ENCODE peak calls at places on chromosomes 4 and X, in eight cellular contexts. One of them, this sample, is unnamed.

GRCh38 chr4:15920723-15921591 is 17.6 kb downstream of the FGFBP1 start:
- DNase-seq in cardiac muscle cell: peak
- DNase-seq in AG04449: peak
- DNase-seq in pancreas: peak
- DNase-seq in ovary: no peak
- DNase-seq in BE2C: peak
- DNase-seq in esophagus squamous epithelium: peak
- DNase-seq in SK-N-SH: no peak
- DNase-seq in this sample: peak

GRCh38 chr4:20682853-20683252 is 17.4 kb upstream of the PACRGL start:
- DNase-seq in cardiac muscle cell: no peak
- DNase-seq in AG04449: no peak
- DNase-seq in pancreas: no peak
- DNase-seq in ovary: peak
- DNase-seq in BE2C: no peak
- DNase-seq in esophagus squamous epithelium: no peak
- DNase-seq in SK-N-SH: no peak
- DNase-seq in this sample: no peak

GRCh38 chr4:109434007-109434792 is 585 bp downstream of the SEC24B start:
- DNase-seq in cardiac muscle cell: peak
- DNase-seq in AG04449: no peak
- DNase-seq in pancreas: peak
- DNase-seq in ovary: peak
- DNase-seq in BE2C: peak
- DNase-seq in esophagus squamous epithelium: no peak
- DNase-seq in SK-N-SH: peak
- DNase-seq in this sample: no peak

GRCh38 chr4:128379860-128380259 is 92.2 kb upstream of the PGRMC2 start:
- DNase-seq in cardiac muscle cell: peak
- DNase-seq in AG04449: no peak
- DNase-seq in pancreas: peak
- DNase-seq in ovary: no peak
- DNase-seq in BE2C: peak
- DNase-seq in esophagus squamous epithelium: no peak
- DNase-seq in SK-N-SH: peak
- DNase-seq in this sample: no peak

GRCh38 chrX:105564536-105564935 is 257.8 kb upstream of the NRK start:
- DNase-seq in cardiac muscle cell: peak
- DNase-seq in AG04449: peak
- DNase-seq in pancreas: no peak
- DNase-seq in ovary: no peak
- DNase-seq in BE2C: no peak
- DNase-seq in esophagus squamous epithelium: no peak
- DNase-seq in SK-N-SH: no peak
- DNase-seq in this sample: peak

GRCh38 chrX:19725545-19726102 is 161.8 kb downstream of the SH3KBP1 start:
- DNase-seq in cardiac muscle cell: peak
- DNase-seq in AG04449: no peak
- DNase-seq in pancreas: no peak
- DNase-seq in ovary: no peak
- DNase-seq in BE2C: no peak
- DNase-seq in esophagus squamous epithelium: no peak
- DNase-seq in SK-N-SH: no peak
- DNase-seq in this sample: no peak

GRCh38 chr4:109559625-109559982 is 442 bp upstream of the MCUB start:
- DNase-seq in cardiac muscle cell: peak
- DNase-seq in AG04449: no peak
- DNase-seq in pancreas: peak
- DNase-seq in ovary: peak
- DNase-seq in BE2C: no peak
- DNase-seq in esophagus squamous epithelium: no peak
- DNase-seq in SK-N-SH: peak
- DNase-seq in this sample: no peak

GRCh38 chrX:118016422-118016821 is 100.2 kb downstream of the KLHL13 start:
- DNase-seq in cardiac muscle cell: no peak
- DNase-seq in AG04449: no peak
- DNase-seq in pancreas: no peak
- DNase-seq in ovary: no peak
- DNase-seq in BE2C: no peak
- DNase-seq in esophagus squamous epithelium: no peak
- DNase-seq in SK-N-SH: no peak
- DNase-seq in this sample: no peak

GRCh38 chr4:40357738-40358137 is 22.6 kb downstream of the CHRNA9 start:
- DNase-seq in cardiac muscle cell: no peak
- DNase-seq in AG04449: no peak
- DNase-seq in pancreas: no peak
- DNase-seq in ovary: no peak
- DNase-seq in BE2C: no peak
- DNase-seq in esophagus squamous epithelium: no peak
- DNase-seq in SK-N-SH: no peak
- DNase-seq in this sample: no peak

GRCh38 chr4:182916483-182917181 is 554 bp downstream of the DCTD start:
- DNase-seq in cardiac muscle cell: peak
- DNase-seq in AG04449: no peak
- DNase-seq in pancreas: peak
- DNase-seq in ovary: peak
- DNase-seq in BE2C: peak
- DNase-seq in esophagus squamous epithelium: peak
- DNase-seq in SK-N-SH: no peak
- DNase-seq in this sample: no peak

GRCh38 chrX:65581661-65582339 is 47.2 kb upstream of the LAS1L start:
- DNase-seq in cardiac muscle cell: peak
- DNase-seq in AG04449: no peak
- DNase-seq in pancreas: no peak
- DNase-seq in ovary: peak
- DNase-seq in BE2C: peak
- DNase-seq in esophagus squamous epithelium: no peak
- DNase-seq in SK-N-SH: peak
- DNase-seq in this sample: peak

GRCh38 chr4:95293014-95293413 is 255.8 kb downstream of the UNC5C start:
- DNase-seq in cardiac muscle cell: peak
- DNase-seq in AG04449: no peak
- DNase-seq in pancreas: no peak
- DNase-seq in ovary: no peak
- DNase-seq in BE2C: no peak
- DNase-seq in esophagus squamous epithelium: no peak
- DNase-seq in SK-N-SH: no peak
- DNase-seq in this sample: no peak

GRCh38 chrX:19517965-19518364 is 2.7 kb upstream of the MAP3K15 start:
- DNase-seq in cardiac muscle cell: no peak
- DNase-seq in AG04449: no peak
- DNase-seq in pancreas: no peak
- DNase-seq in ovary: no peak
- DNase-seq in BE2C: no peak
- DNase-seq in esophagus squamous epithelium: no peak
- DNase-seq in SK-N-SH: no peak
- DNase-seq in this sample: no peak

GRCh38 chr4:38082424-38083374 is 122.5 kb downstream of the PTTG2 start:
- DNase-seq in cardiac muscle cell: peak
- DNase-seq in AG04449: no peak
- DNase-seq in pancreas: no peak
- DNase-seq in ovary: no peak
- DNase-seq in BE2C: no peak
- DNase-seq in esophagus squamous epithelium: no peak
- DNase-seq in SK-N-SH: no peak
- DNase-seq in this sample: no peak

GRCh38 chrX:81377329-81377728 is 175.4 kb downstream of the SH3BGRL start:
- DNase-seq in cardiac muscle cell: peak
- DNase-seq in AG04449: no peak
- DNase-seq in pancreas: no peak
- DNase-seq in ovary: no peak
- DNase-seq in BE2C: no peak
- DNase-seq in esophagus squamous epithelium: no peak
- DNase-seq in SK-N-SH: peak
- DNase-seq in this sample: peak

GRCh38 chr4:47567511-47567910 is 82.4 kb downstream of the ATP10D start:
- DNase-seq in cardiac muscle cell: no peak
- DNase-seq in AG04449: no peak
- DNase-seq in pancreas: no peak
- DNase-seq in ovary: no peak
- DNase-seq in BE2C: no peak
- DNase-seq in esophagus squamous epithelium: no peak
- DNase-seq in SK-N-SH: no peak
- DNase-seq in this sample: no peak

GRCh38 chrX:28585767-28586166 is 1.5 kb upstream of the IL1RAPL1 start:
- DNase-seq in cardiac muscle cell: no peak
- DNase-seq in AG04449: no peak
- DNase-seq in pancreas: no peak
- DNase-seq in ovary: no peak
- DNase-seq in BE2C: no peak
- DNase-seq in esophagus squamous epithelium: no peak
- DNase-seq in SK-N-SH: no peak
- DNase-seq in this sample: no peak

GRCh38 chr4:95371457-95372179 is 177.2 kb downstream of the UNC5C start:
- DNase-seq in cardiac muscle cell: no peak
- DNase-seq in AG04449: no peak
- DNase-seq in pancreas: no peak
- DNase-seq in ovary: no peak
- DNase-seq in BE2C: no peak
- DNase-seq in esophagus squamous epithelium: no peak
- DNase-seq in SK-N-SH: no peak
- DNase-seq in this sample: no peak

GRCh38 chrX:34659575-34659974 is 2.5 kb upstream of the TMEM47 start:
- DNase-seq in cardiac muscle cell: no peak
- DNase-seq in AG04449: no peak
- DNase-seq in pancreas: no peak
- DNase-seq in ovary: no peak
- DNase-seq in BE2C: no peak
- DNase-seq in esophagus squamous epithelium: no peak
- DNase-seq in SK-N-SH: no peak
- DNase-seq in this sample: no peak

GRCh38 chr4:23060776-23061175 is 368.0 kb downstream of the GBA3 start:
- DNase-seq in cardiac muscle cell: no peak
- DNase-seq in AG04449: no peak
- DNase-seq in pancreas: no peak
- DNase-seq in ovary: no peak
- DNase-seq in BE2C: no peak
- DNase-seq in esophagus squamous epithelium: no peak
- DNase-seq in SK-N-SH: no peak
- DNase-seq in this sample: no peak

GRCh38 chrX:110208092-110208491 is 109.8 kb downstream of the AMMECR1 start:
- DNase-seq in cardiac muscle cell: no peak
- DNase-seq in AG04449: no peak
- DNase-seq in pancreas: no peak
- DNase-seq in ovary: no peak
- DNase-seq in BE2C: no peak
- DNase-seq in esophagus squamous epithelium: no peak
- DNase-seq in SK-N-SH: no peak
- DNase-seq in this sample: no peak

GRCh38 chr4:73613130-73613529 is 7.1 kb downstream of the RASSF6 start:
- DNase-seq in cardiac muscle cell: no peak
- DNase-seq in AG04449: no peak
- DNase-seq in pancreas: no peak
- DNase-seq in ovary: no peak
- DNase-seq in BE2C: no peak
- DNase-seq in esophagus squamous epithelium: no peak
- DNase-seq in SK-N-SH: no peak
- DNase-seq in this sample: no peak

GRCh38 chrX:77953300-77953699 is 16.1 kb downstream of the PGAM4 start:
- DNase-seq in cardiac muscle cell: no peak
- DNase-seq in AG04449: no peak
- DNase-seq in pancreas: no peak
- DNase-seq in ovary: no peak
- DNase-seq in BE2C: no peak
- DNase-seq in esophagus squamous epithelium: no peak
- DNase-seq in SK-N-SH: no peak
- DNase-seq in this sample: no peak

DNA sequence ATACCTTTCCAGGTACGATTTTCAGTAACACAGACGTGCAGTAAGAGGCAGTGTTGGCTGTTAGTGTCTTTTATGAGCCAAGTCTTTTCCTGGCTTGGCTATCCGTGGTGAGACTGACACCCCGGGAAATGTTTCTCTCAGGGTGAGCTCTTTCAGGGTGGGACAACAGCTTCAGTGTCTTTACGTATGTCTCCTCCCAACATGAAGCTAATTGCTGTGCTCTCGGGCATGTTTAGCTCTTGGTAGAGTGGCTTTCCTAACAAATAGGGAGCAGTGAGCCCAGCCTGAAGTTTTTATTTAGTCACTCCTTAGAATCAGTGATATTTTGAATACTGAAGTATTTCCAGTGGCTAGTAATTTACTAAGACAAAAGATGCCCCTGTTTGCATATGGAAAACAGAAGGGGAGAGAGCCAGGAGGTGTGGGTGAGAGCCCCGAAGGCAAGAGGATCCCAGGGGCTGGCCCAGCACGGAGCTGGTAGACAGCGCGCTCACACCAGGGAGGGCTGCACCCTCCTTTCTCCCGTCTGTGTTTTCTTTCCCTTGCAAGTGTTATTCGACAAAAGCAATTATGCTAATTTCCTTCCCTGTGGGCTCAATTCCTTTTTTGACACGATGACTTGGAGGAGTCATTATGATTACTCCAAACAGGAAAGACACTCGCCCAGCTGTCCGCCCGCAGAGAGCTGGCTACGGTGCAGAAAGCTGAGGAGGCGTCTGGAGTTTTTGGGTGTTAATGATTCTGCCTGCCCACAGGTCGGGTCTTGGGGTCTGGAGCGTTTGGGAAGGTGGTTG is 47.7 kb downstream of the PDGFRA start:
- DNase-seq in cardiac muscle cell: no peak
- DNase-seq in AG04449: no peak
- DNase-seq in pancreas: no peak
- DNase-seq in ovary: no peak
- DNase-seq in BE2C: no peak
- DNase-seq in esophagus squamous epithelium: no peak
- DNase-seq in SK-N-SH: no peak
- DNase-seq in this sample: no peak
- H3K4me3 ChIP-seq in cardiac muscle cell: no peak
- H3K4me3 ChIP-seq in AG04449: no peak
- H3K4me3 ChIP-seq in pancreas: no peak
- H3K4me3 ChIP-seq in ovary: no peak
- H3K4me3 ChIP-seq in BE2C: no peak
- H3K4me3 ChIP-seq in esophagus squamous epithelium: no peak
- H3K4me3 ChIP-seq in SK-N-SH: no peak
- H3K4me3 ChIP-seq in this sample: no peak

GRCh38 chr4:2598661-2599654 is 62.5 kb downstream of the FAM193A start:
- DNase-seq in cardiac muscle cell: peak
- DNase-seq in AG04449: no peak
- DNase-seq in pancreas: no peak
- DNase-seq in ovary: no peak
- DNase-seq in BE2C: peak
- DNase-seq in esophagus squamous epithelium: no peak
- DNase-seq in SK-N-SH: peak
- DNase-seq in this sample: no peak
- TF ChIP-seq CTCF in cardiac muscle cell: peak
- TF ChIP-seq CTCF in AG04449: no peak
- TF ChIP-seq CTCF in pancreas: no peak
- TF ChIP-seq CTCF in ovary: no peak
- TF ChIP-seq CTCF in BE2C: peak
- TF ChIP-seq CTCF in esophagus squamous epithelium: no peak
- TF ChIP-seq CTCF in SK-N-SH: no peak
- TF ChIP-seq CTCF in this sample: no peak

GRCh38 chr4:18981234-18981615 is 959.7 kb upstream of the LCORL start:
- DNase-seq in cardiac muscle cell: no peak
- DNase-seq in AG04449: no peak
- DNase-seq in pancreas: no peak
- DNase-seq in ovary: no peak
- DNase-seq in BE2C: no peak
- DNase-seq in esophagus squamous epithelium: no peak
- DNase-seq in SK-N-SH: no peak
- DNase-seq in this sample: no peak
- H3K4me3 ChIP-seq in cardiac muscle cell: no peak
- H3K4me3 ChIP-seq in AG04449: no peak
- H3K4me3 ChIP-seq in pancreas: no peak
- H3K4me3 ChIP-seq in ovary: no peak
- H3K4me3 ChIP-seq in BE2C: no peak
- H3K4me3 ChIP-seq in esophagus squamous epithelium: no peak
- H3K4me3 ChIP-seq in SK-N-SH: no peak
- H3K4me3 ChIP-seq in this sample: no peak

GRCh38 chrX:12497832-12498591 is 293.2 kb upstream of the PRPS2 start:
- DNase-seq in cardiac muscle cell: no peak
- DNase-seq in AG04449: no peak
- DNase-seq in pancreas: peak
- DNase-seq in ovary: no peak
- DNase-seq in BE2C: peak
- DNase-seq in esophagus squamous epithelium: no peak
- DNase-seq in SK-N-SH: peak
- DNase-seq in this sample: no peak
- TF ChIP-seq CTCF in cardiac muscle cell: peak
- TF ChIP-seq CTCF in AG04449: no peak
- TF ChIP-seq CTCF in pancreas: no peak
- TF ChIP-seq CTCF in ovary: no peak
- TF ChIP-seq CTCF in BE2C: peak
- TF ChIP-seq CTCF in esophagus squamous epithelium: no peak
- TF ChIP-seq CTCF in SK-N-SH: peak
- TF ChIP-seq CTCF in this sample: peak